ENCODE peak calls at places on chromosomes 5 and 9, in six cellular contexts. C is H9, U is H1, E is neuronal stem cell, N is mesendoderm, M is mesenchymal stem cell. B is an unnamed sample.

GRCh38 chr9:5817776-5818336 is 15.1 kb downstream of the ERMP1 start:
- DNase-seq in C (no peak), M (peak; percentile 59), E (no peak), N (peak; percentile 88), U (no peak), B (peak; percentile 73)

GRCh38 chr5:95924720-95925119 is 36.9 kb downstream of the ELL2 start:
- DNase-seq in N (no peak), E (no peak), C (no peak), U (no peak), M (peak; percentile 88), B (peak; percentile 60)

GRCh38 chr9:133807818-133808217 is 69.7 kb upstream of the SARDH start:
- DNase-seq in M (no peak), E (no peak), N (no peak), C (no peak), U (no peak), B (no peak)

GRCh38 chr9:135982499-135983264 is 21.5 kb upstream of the UBAC1 start:
- DNase-seq in N (no peak), C (no peak), M (no peak), U (no peak), E (no peak), B (no peak)

GRCh38 chr5:4411664-4412063 is 728.5 kb upstream of the ADAMTS16 start:
- DNase-seq in E (no peak), U (no peak), C (no peak), M (no peak), N (peak; percentile 54), B (no peak)

GRCh38 chr9:113857875-113858274 is 18.2 kb upstream of the ZNF618 start:
- DNase-seq in M (no peak), C (no peak), E (no peak), N (peak; percentile 14), U (no peak), B (peak; percentile 18)

GRCh38 chr9:114098021-114098659 is 952 bp downstream of the KIF12 start:
- DNase-seq in C (peak; percentile 77), U (peak; percentile 88), M (no peak), N (peak; percentile 72), E (peak; percentile 42), B (no peak)

GRCh38 chr5:164296603-164297080 is 791.2 kb downstream of the MAT2B start:
- DNase-seq in C (peak; percentile 78), N (peak; percentile 72), M (peak; percentile 22), U (peak; percentile 68), E (peak; percentile 88), B (peak; percentile 18)

GRCh38 chr9:19788152-19788551 is 685 bp downstream of the SLC24A2 start:
- DNase-seq in E (peak; percentile 29), M (no peak), N (peak; percentile 93), C (peak; percentile 85), U (peak; percentile 69), B (no peak)

GRCh38 chr5:142772766-142773293 is 2.7 kb downstream of the ARHGAP26 start:
- DNase-seq in U (no peak), E (no peak), M (no peak), N (no peak), C (no peak), B (no peak)

GRCh38 chr5:62306494-62307363 is 723 bp downstream of the KIF2A start:
- DNase-seq in E (no peak), N (peak; percentile 78), C (peak; percentile 41), U (no peak), M (peak; percentile 67), B (peak; percentile 35)

GRCh38 chr9:112905084-112905483 is 14.4 kb upstream of the SLC46A2 start:
- DNase-seq in M (no peak), U (no peak), N (no peak), C (no peak), E (no peak), B (no peak)

GRCh38 chr5:135313405-135313804 is 85.6 kb downstream of the MACROH2A1 start:
- DNase-seq in U (no peak), C (no peak), E (no peak), M (no peak), N (no peak), B (no peak)

GRCh38 chr5:79947486-79948023 is 43.5 kb downstream of the MTX3 start:
- DNase-seq in E (no peak), M (no peak), N (no peak), C (no peak), U (no peak), B (no peak)

GRCh38 chr9:16029056-16029615 is 476.3 kb downstream of the CCDC171 start:
- DNase-seq in E (no peak), M (peak; percentile 27), U (no peak), C (no peak), N (no peak), B (peak; percentile 63)

GRCh38 chr9:134847138-134847537 is 33.5 kb upstream of the FCN2 start:
- DNase-seq in M (no peak), N (no peak), C (no peak), U (no peak), E (no peak), B (no peak)

GRCh38 chr5:1552469-1553255 is 28.9 kb upstream of the LPCAT1 start:
- DNase-seq in E (peak; percentile 18), C (no peak), N (no peak), M (no peak), U (peak; percentile 45), B (no peak)

GRCh38 chr5:136132087-136132486 is 558 bp upstream of the SMAD5 start:
- DNase-seq in U (no peak), M (no peak), N (peak; percentile 23), E (peak; percentile 8), C (no peak), B (no peak)

GRCh38 chr5:38330207-38330606 is 71.8 kb downstream of the EGFLAM start:
- DNase-seq in C (no peak), E (no peak), M (no peak), U (no peak), N (no peak), B (no peak)

GRCh38 chr9:127349483-127350127 is 47.4 kb upstream of the SLC2A8 start:
- DNase-seq in C (no peak), N (peak; percentile 5), U (no peak), M (no peak), E (no peak), B (no peak)

GRCh38 chr9:108479989-108480652 is 375.7 kb downstream of the ACTL7B start:
- DNase-seq in M (no peak), N (no peak), U (no peak), C (no peak), E (no peak), B (no peak)

GRCh38 chr9:100354121-100354800 is 1.5 kb upstream of the TEX10 start:
- DNase-seq in C (no peak), M (no peak), U (no peak), E (no peak), N (peak; percentile 30), B (no peak)

GRCh38 chr9:100352201-100352726 is 478 bp downstream of the TEX10 start:
- DNase-seq in M (peak; percentile 46), U (no peak), C (peak; percentile 32), N (peak; percentile 55), E (peak; percentile 18), B (peak; percentile 10)

GRCh38 chr9:100351508-100351907 is 1.2 kb downstream of the TEX10 start:
- DNase-seq in N (no peak), M (peak; percentile 19), U (no peak), E (no peak), C (no peak), B (no peak)

GRCh38 chr9:100355561-100355960 is 2.8 kb upstream of the TEX10 start:
- DNase-seq in E (no peak), M (peak; percentile 9), N (no peak), C (no peak), U (no peak), B (no peak)

DNA sequence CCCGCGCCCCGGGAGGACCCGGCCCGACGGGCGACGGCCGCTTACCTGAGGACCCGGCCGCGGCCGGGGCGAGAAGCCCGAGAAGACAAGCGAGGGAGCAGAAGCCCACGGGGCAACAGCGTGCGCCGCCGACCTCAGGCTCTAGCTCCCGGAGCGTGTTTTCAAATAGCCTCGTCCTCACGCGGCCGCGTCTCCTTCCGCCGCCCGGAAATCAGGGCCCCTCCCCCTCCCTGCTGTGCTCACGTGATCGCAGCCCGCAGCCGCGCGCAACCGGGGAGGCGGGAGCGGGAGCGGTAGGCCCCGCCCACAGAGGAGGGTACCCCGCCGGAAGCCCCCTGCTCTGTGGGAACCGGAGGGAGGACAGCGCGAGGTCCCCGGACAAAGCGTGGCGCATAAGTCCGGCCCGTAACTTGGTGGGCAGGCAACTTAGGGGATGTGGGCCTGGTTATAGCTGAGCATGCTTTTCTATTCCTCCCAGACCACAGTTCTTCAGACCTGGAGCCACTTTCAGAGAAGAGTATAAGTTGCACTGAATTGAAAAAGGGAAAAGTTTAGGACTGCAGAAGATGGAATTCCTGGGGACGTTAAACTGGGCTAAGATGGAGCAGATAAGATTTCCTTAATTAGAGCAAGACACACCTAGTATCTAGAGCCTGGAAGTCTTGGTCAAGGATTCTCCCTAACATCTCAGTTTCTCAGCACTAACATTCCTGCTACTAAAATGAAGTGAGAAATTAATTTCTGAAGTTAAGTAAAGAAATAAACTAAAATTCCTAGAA is at the start of gene TEX10:
- DNase-seq in M (peak; percentile 88), E (peak; percentile 87), U (peak; percentile 97), C (peak; percentile 94), N (peak; percentile 94), B (peak; percentile 81)
- H3K4ac ChIP-seq in M (peak within 1 kb of the TSS; percentile 57), E (no peak within 1 kb of the TSS), U (peak within 1 kb of the TSS; percentile 76), C (no peak within 1 kb of the TSS), N (peak within 1 kb of the TSS; percentile 72), B (peak within 1 kb of the TSS; percentile 85)

GRCh38 chr5:72106922-72107873 is at the start of gene MAP1B:
- DNase-seq in U (peak; percentile 85), M (peak; percentile 73), C (peak; percentile 97), N (peak; percentile 98), E (peak; percentile 94), B (peak; percentile 73)
- H3K4ac ChIP-seq in U (peak within 1 kb of the TSS; percentile 61), M (peak within 1 kb of the TSS; percentile 24), C (no peak within 1 kb of the TSS), N (peak within 1 kb of the TSS; percentile 86), E (peak within 1 kb of the TSS; percentile 90), B (peak within 1 kb of the TSS; percentile 96)

GRCh38 chr5:172453206-172453985 is 929 bp downstream of the SH3PXD2B start:
- DNase-seq in C (peak; percentile 77), E (peak; percentile 71), N (peak; percentile 92), U (peak; percentile 72), M (peak; percentile 90), B (peak; percentile 74)

GRCh38 chr5:172454355-172455086 is at the start of gene SH3PXD2B:
- DNase-seq in M (peak; percentile 56), E (peak; percentile 69), U (peak; percentile 82), C (peak; percentile 85), N (peak; percentile 74), B (no peak)

GRCh38 chr5:172455087-172455381 is 709 bp upstream of the SH3PXD2B start:
- DNase-seq in U (no peak), E (no peak), M (no peak), C (no peak), N (peak; percentile 65), B (no peak)

GRCh38 chr5:172452398-172453205 is 1.7 kb downstream of the SH3PXD2B start:
- DNase-seq in U (no peak), C (peak; percentile 49), M (peak; percentile 84), E (no peak), N (peak; percentile 41), B (peak; percentile 72)

DNA sequence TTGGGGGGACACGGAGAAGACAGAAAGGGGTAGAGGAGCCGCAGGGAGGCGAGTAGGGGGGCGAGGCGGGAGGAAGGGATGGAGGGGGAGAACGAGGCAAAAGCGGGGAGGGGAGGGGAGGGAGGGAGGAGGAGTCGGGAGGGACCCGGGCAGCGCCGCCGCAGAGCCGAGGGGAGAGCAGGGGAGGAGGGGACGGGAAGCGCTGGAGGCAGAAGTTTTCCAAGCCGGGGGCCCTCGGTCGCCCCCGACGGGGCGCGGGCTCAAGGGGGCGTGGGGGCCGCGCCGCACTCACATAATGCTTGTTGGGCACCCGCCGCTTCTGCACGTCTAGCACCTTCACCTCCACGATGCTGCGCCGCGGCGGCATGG is 355 bp downstream of the SH3PXD2B start:
- DNase-seq in U (no peak), C (peak; percentile 61), E (peak; percentile 56), N (peak; percentile 76), M (peak; percentile 68), B (no peak)
- H3K4ac ChIP-seq in U (no peak overlapping the region), C (no peak overlapping the region), E (peak overlapping the region; percentile 94), N (peak overlapping the region; percentile 88), M (peak overlapping the region; percentile 69), B (peak overlapping the region; percentile 96)

GRCh38 chr5:14156611-14157493 is 13.7 kb downstream of the TRIO start:
- DNase-seq in C (no peak), U (no peak), M (peak; percentile 99), N (peak; percentile 79), E (no peak), B (peak; percentile 99)
- H3K4ac ChIP-seq in C (no peak overlapping the region), U (no peak overlapping the region), M (no peak overlapping the region), N (no peak overlapping the region), E (no peak overlapping the region), B (peak overlapping the region; percentile 84)